ENCODE peak calls at places on chromosomes 6 and 20, in eight cellular contexts. T is neural progenitor cell; R is adrenal gland; U is Jurkat, Clone E6-1; W is RWPE1; M is NCI-H446; Q is activated T-helper 1 cell treated with anti-CD3 and anti-CD28 coated beads, Interleukin-12 subunit alpha, Interleukin-12 subunit beta, Interleukin-2, Interleukin-4 antibody, amounts not matched to agents 30 ng/mL and 10 ng/mL and 1 ng/mL, durations not matched to agents 14 hours and 24 hours and 36 hours; O is stimulated activated CD4-positive, alpha-beta T cell treated with anti-CD3 and anti-CD28 coated beads, Interleukin-4, amount 100 ng/mL, for 24 hours. E is an unnamed sample.

GRCh38 chr20:45935416-45936046 is 1.0 kb downstream of the PCIF1 start:
- DNase-seq in T (no peak), R (peak; percentile 58), U (no peak), W (no peak), M (no peak), Q (no peak), O (no peak), E (no peak)

GRCh38 chr6:31836036-31836675 is 8.6 kb downstream of the HSPA1B start:
- DNase-seq in T (no peak), R (no peak), U (no peak), W (no peak), M (no peak), Q (no peak), O (no peak), E (no peak)

GRCh38 chr6:28315628-28316027 is 20.3 kb downstream of the ZSCAN31 start:
- DNase-seq in T (no peak), R (peak; percentile 63), U (no peak), W (no peak), M (no peak), Q (no peak), O (no peak), E (no peak)

GRCh38 chr20:49701313-49701731 is 12.4 kb downstream of the B4GALT5 start:
- DNase-seq in T (no peak), R (no peak), U (no peak), W (no peak), M (peak; percentile 59), Q (no peak), O (peak; percentile 43), E (peak; percentile 60)

GRCh38 chr20:483791-484644 is 21.7 kb upstream of the TBC1D20 start:
- DNase-seq in T (no peak), R (peak; percentile 28), U (no peak), W (no peak), M (no peak), Q (no peak), O (no peak), E (no peak)

GRCh38 chr20:9068896-9069663 is at the start of gene PLCB4:
- DNase-seq in T (peak; percentile 74), R (no peak), U (no peak), W (peak; percentile 65), M (peak; percentile 67), Q (no peak), O (no peak), E (peak; percentile 32)

GRCh38 chr6:115796829-115797228 is 263.9 kb downstream of the FRK start:
- DNase-seq in T (peak; percentile 21), R (no peak), U (no peak), W (no peak), M (no peak), Q (no peak), O (no peak), E (no peak)

GRCh38 chr6:39859025-39859424 is 66.8 kb downstream of the DAAM2 start:
- DNase-seq in T (no peak), R (no peak), U (no peak), W (no peak), M (no peak), Q (no peak), O (no peak), E (no peak)

GRCh38 chr6:11644601-11645000 is 107.1 kb downstream of the TMEM170B start:
- DNase-seq in T (no peak), R (no peak), U (no peak), W (no peak), M (no peak), Q (no peak), O (no peak), E (no peak)

GRCh38 chr6:74250161-74250560 is 554.2 kb downstream of the CD109 start:
- DNase-seq in T (no peak), R (no peak), U (no peak), W (no peak), M (no peak), Q (no peak), O (no peak), E (no peak)

GRCh38 chr6:113009682-113010081 is 662.6 kb downstream of the RFPL4B start:
- DNase-seq in T (no peak), R (no peak), U (no peak), W (no peak), M (no peak), Q (no peak), O (no peak), E (peak; percentile 56)

GRCh38 chr6:168031411-168032382 is 34.2 kb downstream of the KIF25 start:
- DNase-seq in T (no peak), R (no peak), U (no peak), W (no peak), M (no peak), Q (no peak), O (no peak), E (peak; percentile 82)

GRCh38 chr6:3782876-3783832 is 31.6 kb upstream of the PXDC1 start:
- DNase-seq in T (no peak), R (no peak), U (no peak), W (no peak), M (no peak), Q (no peak), O (no peak), E (no peak)

GRCh38 chr6:154399097-154399496 is 42.5 kb upstream of the IPCEF1 start:
- DNase-seq in T (no peak), R (no peak), U (no peak), W (no peak), M (no peak), Q (no peak), O (no peak), E (peak; percentile 62)